ENCODE peak calls at places on chromosomes 6 and 20, in seven cellular contexts. A is AG08396; Q is GM23248; P is NCI-H2081; T is NCI-H1105; U is stimulated activated naive CD8-positive, alpha-beta T cell treated with anti-CD3 and anti-CD28 coated beads, Interleukin-15, Interleukin-2, amounts not matched to agents 100 U/mL and 50 U/mL, for 24 hours; H is B cell. D is an unnamed sample.

GRCh38 chr20:9660236-9660868 is 146.0 kb downstream of the LAMP5 start:
- DNase-seq in T (no peak), P (no peak), U (peak; percentile 3), H (peak; percentile 0), A (peak; percentile 11), Q (peak; percentile 4), D (peak; percentile 35)

GRCh38 chr6:108895591-108895990 is 47.4 kb downstream of the ARMC2 start:
- DNase-seq in Q (peak; percentile 45), T (no peak), P (no peak), A (no peak), U (no peak), H (no peak), D (peak; percentile 19)

GRCh38 chr20:558117-558516 is 14.5 kb upstream of the CSNK2A1 start:
- DNase-seq in P (no peak), U (no peak), A (no peak), H (no peak), T (no peak), Q (no peak), D (no peak)

GRCh38 chr6:43186019-43186418 is 4.0 kb downstream of the CUL9 start:
- DNase-seq in P (no peak), A (no peak), U (no peak), Q (no peak), T (no peak), H (no peak), D (no peak)

GRCh38 chr6:31615748-31616147 is 714 bp downstream of the AIF1 start:
- DNase-seq in T (no peak), U (peak; percentile 63), A (no peak), Q (no peak), H (peak; percentile 47), P (no peak), D (no peak)

GRCh38 chr20:59813126-59813947 is 120.1 kb downstream of the SYCP2 start:
- DNase-seq in U (no peak), A (no peak), T (no peak), P (no peak), Q (no peak), H (no peak), D (no peak)

GRCh38 chr20:16821211-16822089 is 73.3 kb downstream of the OTOR start:
- DNase-seq in U (peak; percentile 9), H (peak; percentile 39), A (peak; percentile 50), T (peak; percentile 16), Q (peak; percentile 67), P (peak; percentile 14), D (peak; percentile 54)

GRCh38 chr6:12262236-12263061 is 27.7 kb upstream of the EDN1 start:
- DNase-seq in H (no peak), U (no peak), P (no peak), T (no peak), Q (no peak), A (no peak), D (no peak)

GRCh38 chr20:37886851-37887297 is 16.1 kb upstream of the VSTM2L start:
- DNase-seq in P (no peak), Q (no peak), U (no peak), H (no peak), A (no peak), T (no peak), D (peak; percentile 48)

GRCh38 chr20:61917459-61917858 is 148.2 kb downstream of the TAF4 start:
- DNase-seq in Q (no peak), T (no peak), P (no peak), H (no peak), A (no peak), U (no peak), D (no peak)

GRCh38 chr6:117404548-117404947 is 21.2 kb downstream of the ROS1 start:
- DNase-seq in Q (peak; percentile 55), U (no peak), P (no peak), A (no peak), H (no peak), T (no peak), D (no peak)

GRCh38 chr20:20466341-20466879 is 98.5 kb downstream of the INSM1 start:
- DNase-seq in P (no peak), A (peak; percentile 54), T (no peak), Q (peak; percentile 93), U (no peak), H (peak; percentile 15), D (peak; percentile 76)

GRCh38 chr6:157291356-157291755 is 32.0 kb downstream of the TMEM242 start:
- DNase-seq in T (no peak), Q (no peak), H (no peak), A (no peak), U (no peak), P (no peak), D (no peak)

GRCh38 chr6:132964101-132964867 is 149.9 kb downstream of the RPS12 start:
- DNase-seq in T (peak; percentile 9), H (no peak), A (no peak), P (peak; percentile 43), Q (peak; percentile 33), U (no peak), D (peak; percentile 6)

GRCh38 chr6:88358846-88359245 is 192.7 kb upstream of the CNR1 start:
- DNase-seq in H (no peak), Q (peak; percentile 53), T (no peak), P (no peak), U (no peak), A (no peak), D (peak; percentile 43)

GRCh38 chr20:3374296-3374695 is 33.2 kb downstream of the DNAAF9 start:
- DNase-seq in U (no peak), T (no peak), Q (peak; percentile 10), A (no peak), H (no peak), P (no peak), D (peak; percentile 30)

GRCh38 chr6:36914227-36914794 is 28.6 kb downstream of the C6orf89 start:
- DNase-seq in T (no peak), U (peak; percentile 14), H (no peak), P (no peak), Q (peak; percentile 71), A (no peak), D (peak; percentile 64)

GRCh38 chr20:17645546-17646208 is 36.4 kb downstream of the RRBP1 start:
- DNase-seq in P (no peak), Q (peak; percentile 60), T (no peak), H (no peak), U (no peak), A (no peak), D (no peak)

GRCh38 chr20:21464916-21465315 is 48.9 kb downstream of the NKX2-2 start:
- DNase-seq in U (no peak), P (no peak), T (no peak), A (no peak), Q (no peak), H (no peak), D (no peak)

GRCh38 chr6:13915566-13916229 is 9.1 kb upstream of the RNF182 start:
- DNase-seq in H (no peak), Q (no peak), P (no peak), U (no peak), A (no peak), T (no peak), D (no peak)

D was measured in EH.